ENCODE peak calls at places on chromosomes 7 and 10, in five cellular contexts. One of them, this sample, is unnamed.

GRCh38 chr10:122484276-122485060 is 23.1 kb downstream of the HTRA1 start:
- DNase-seq in nephron progenitor cell: no peak
- DNase-seq in CD4-positive, alpha-beta T cell: no peak
- DNase-seq in keratinocyte: no peak
- DNase-seq in cardiac fibroblast: no peak
- DNase-seq in this sample: no peak

GRCh38 chr10:21529236-21529910 is 3.9 kb upstream of the SKIDA1 start:
- DNase-seq in nephron progenitor cell: no peak
- DNase-seq in CD4-positive, alpha-beta T cell: no peak
- DNase-seq in keratinocyte: no peak
- DNase-seq in cardiac fibroblast: no peak
- DNase-seq in this sample: no peak

GRCh38 chr7:93884541-93884940 is 6.0 kb downstream of the TFPI2 start:
- DNase-seq in nephron progenitor cell: no peak
- DNase-seq in CD4-positive, alpha-beta T cell: no peak
- DNase-seq in keratinocyte: no peak
- DNase-seq in cardiac fibroblast: peak; percentile 58
- DNase-seq in this sample: no peak

GRCh38 chr7:33845991-33846509 is 59.3 kb upstream of the BMPER start:
- DNase-seq in nephron progenitor cell: no peak
- DNase-seq in CD4-positive, alpha-beta T cell: no peak
- DNase-seq in keratinocyte: no peak
- DNase-seq in cardiac fibroblast: peak; percentile 59
- DNase-seq in this sample: no peak

GRCh38 chr7:100079024-100079560 is 2.4 kb downstream of the ZNF3 start:
- DNase-seq in nephron progenitor cell: no peak
- DNase-seq in CD4-positive, alpha-beta T cell: no peak
- DNase-seq in keratinocyte: no peak
- DNase-seq in cardiac fibroblast: no peak
- DNase-seq in this sample: no peak

GRCh38 chr7:2157473-2158279 is 75.1 kb downstream of the MAD1L1 start:
- DNase-seq in nephron progenitor cell: no peak
- DNase-seq in CD4-positive, alpha-beta T cell: no peak
- DNase-seq in keratinocyte: no peak
- DNase-seq in cardiac fibroblast: peak; percentile 90
- DNase-seq in this sample: peak; percentile 80

GRCh38 chr10:93967756-93968155 is 26.0 kb upstream of the PLCE1 start:
- DNase-seq in nephron progenitor cell: no peak
- DNase-seq in CD4-positive, alpha-beta T cell: no peak
- DNase-seq in keratinocyte: no peak
- DNase-seq in cardiac fibroblast: no peak
- DNase-seq in this sample: no peak

GRCh38 chr7:43530553-43531410 is 52.1 kb upstream of the STK17A start:
- DNase-seq in nephron progenitor cell: no peak
- DNase-seq in CD4-positive, alpha-beta T cell: no peak
- DNase-seq in keratinocyte: no peak
- DNase-seq in cardiac fibroblast: no peak
- DNase-seq in this sample: no peak

GRCh38 chr7:50589362-50589761 is 24.2 kb upstream of the DDC start:
- DNase-seq in nephron progenitor cell: no peak
- DNase-seq in CD4-positive, alpha-beta T cell: no peak
- DNase-seq in keratinocyte: no peak
- DNase-seq in cardiac fibroblast: no peak
- DNase-seq in this sample: no peak

GRCh38 chr10:73641272-73642060 is at the start of gene MYOZ1:
- DNase-seq in nephron progenitor cell: no peak
- DNase-seq in CD4-positive, alpha-beta T cell: no peak
- DNase-seq in keratinocyte: no peak
- DNase-seq in cardiac fibroblast: no peak
- DNase-seq in this sample: peak; percentile 36

GRCh38 chr7:99201027-99201426 is 6.9 kb downstream of the KPNA7 start:
- DNase-seq in nephron progenitor cell: no peak
- DNase-seq in CD4-positive, alpha-beta T cell: no peak
- DNase-seq in keratinocyte: peak; percentile 78
- DNase-seq in cardiac fibroblast: peak; percentile 39
- DNase-seq in this sample: peak; percentile 93

GRCh38 chr7:604038-604883 is 84.6 kb upstream of the PDGFA start:
- DNase-seq in nephron progenitor cell: no peak
- DNase-seq in CD4-positive, alpha-beta T cell: peak; percentile 80
- DNase-seq in keratinocyte: no peak
- DNase-seq in cardiac fibroblast: peak; percentile 96
- DNase-seq in this sample: no peak

GRCh38 chr10:80501913-80502521 is 35.7 kb upstream of the SH2D4B start:
- DNase-seq in nephron progenitor cell: no peak
- DNase-seq in CD4-positive, alpha-beta T cell: no peak
- DNase-seq in keratinocyte: no peak
- DNase-seq in cardiac fibroblast: no peak
- DNase-seq in this sample: no peak

GRCh38 chr7:69412331-69413146 is 185.7 kb upstream of the AUTS2 start:
- DNase-seq in nephron progenitor cell: no peak
- DNase-seq in CD4-positive, alpha-beta T cell: no peak
- DNase-seq in keratinocyte: no peak
- DNase-seq in cardiac fibroblast: no peak
- DNase-seq in this sample: no peak

GRCh38 chr10:48285710-48286109 is 11.2 kb upstream of the FRMPD2 start:
- DNase-seq in nephron progenitor cell: peak; percentile 27
- DNase-seq in CD4-positive, alpha-beta T cell: no peak
- DNase-seq in keratinocyte: no peak
- DNase-seq in cardiac fibroblast: peak; percentile 2
- DNase-seq in this sample: no peak

GRCh38 chr10:89367529-89367928 is 10.3 kb upstream of the IFIT1B start:
- DNase-seq in nephron progenitor cell: no peak
- DNase-seq in CD4-positive, alpha-beta T cell: no peak
- DNase-seq in keratinocyte: no peak
- DNase-seq in cardiac fibroblast: no peak
- DNase-seq in this sample: no peak

GRCh38 chr7:2162959-2163358 is 69.8 kb downstream of the MAD1L1 start:
- DNase-seq in nephron progenitor cell: no peak
- DNase-seq in CD4-positive, alpha-beta T cell: no peak
- DNase-seq in keratinocyte: no peak
- DNase-seq in cardiac fibroblast: no peak
- DNase-seq in this sample: no peak

GRCh38 chr10:51397695-51398094 is 301.7 kb downstream of the CSTF2T start:
- DNase-seq in nephron progenitor cell: no peak
- DNase-seq in CD4-positive, alpha-beta T cell: no peak
- DNase-seq in keratinocyte: no peak
- DNase-seq in cardiac fibroblast: peak; percentile 76
- DNase-seq in this sample: peak; percentile 74

GRCh38 chr10:27779462-27779861 is 33.8 kb upstream of the MKX start:
- DNase-seq in nephron progenitor cell: no peak
- DNase-seq in CD4-positive, alpha-beta T cell: no peak
- DNase-seq in keratinocyte: no peak
- DNase-seq in cardiac fibroblast: no peak
- DNase-seq in this sample: no peak

GRCh38 chr10:27784272-27784671 is 38.7 kb upstream of the MKX start:
- DNase-seq in nephron progenitor cell: no peak
- DNase-seq in CD4-positive, alpha-beta T cell: no peak
- DNase-seq in keratinocyte: no peak
- DNase-seq in cardiac fibroblast: no peak
- DNase-seq in this sample: no peak

DNA sequence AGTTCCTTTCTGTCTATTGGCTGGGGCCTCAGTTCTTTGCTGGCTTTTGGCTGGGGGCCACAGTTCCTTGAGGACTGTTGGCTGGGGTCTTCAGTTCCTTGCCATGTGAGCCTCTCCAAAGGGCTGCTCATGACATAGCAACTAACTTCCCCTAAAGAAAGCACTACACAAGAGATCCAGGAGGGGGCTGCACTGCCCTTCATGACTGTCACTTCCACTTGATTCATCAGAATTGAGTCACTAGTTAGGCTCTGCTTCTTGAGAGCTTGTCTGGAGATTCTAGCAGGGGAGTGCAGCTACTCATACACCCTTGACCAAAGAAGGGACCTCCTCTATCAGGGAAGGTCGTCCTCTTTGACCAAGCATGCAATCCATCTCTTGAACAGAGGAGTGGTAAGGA is 38.0 kb upstream of the MKX start:
- DNase-seq in nephron progenitor cell: peak; percentile 6
- DNase-seq in CD4-positive, alpha-beta T cell: no peak
- DNase-seq in keratinocyte: peak; percentile 4
- DNase-seq in cardiac fibroblast: peak; percentile 9
- DNase-seq in this sample: peak; percentile 78
- TF ChIP-seq CTCF in nephron progenitor cell: peak; percentile 26
- TF ChIP-seq CTCF in CD4-positive, alpha-beta T cell: no peak
- TF ChIP-seq CTCF in keratinocyte: peak; percentile 66
- TF ChIP-seq CTCF in cardiac fibroblast: no peak
- TF ChIP-seq CTCF in this sample: peak; percentile 82

GRCh38 chr10:82496114-82496513 is 621.1 kb downstream of the NRG3 start:
- DNase-seq in nephron progenitor cell: no peak
- DNase-seq in CD4-positive, alpha-beta T cell: no peak
- DNase-seq in keratinocyte: no peak
- DNase-seq in cardiac fibroblast: no peak
- DNase-seq in this sample: no peak
- TF ChIP-seq CTCF in nephron progenitor cell: no peak
- TF ChIP-seq CTCF in CD4-positive, alpha-beta T cell: no peak
- TF ChIP-seq CTCF in keratinocyte: no peak
- TF ChIP-seq CTCF in cardiac fibroblast: no peak
- TF ChIP-seq CTCF in this sample: no peak

GRCh38 chr7:42210333-42210732 is 26.7 kb downstream of the GLI3 start:
- DNase-seq in nephron progenitor cell: no peak
- DNase-seq in CD4-positive, alpha-beta T cell: no peak
- DNase-seq in keratinocyte: no peak
- DNase-seq in cardiac fibroblast: no peak
- DNase-seq in this sample: no peak
- TF ChIP-seq CTCF in nephron progenitor cell: no peak
- TF ChIP-seq CTCF in CD4-positive, alpha-beta T cell: no peak
- TF ChIP-seq CTCF in keratinocyte: no peak
- TF ChIP-seq CTCF in cardiac fibroblast: no peak
- TF ChIP-seq CTCF in this sample: no peak

GRCh38 chr7:84985073-84985784 is 201.6 kb downstream of the SEMA3D start:
- DNase-seq in nephron progenitor cell: no peak
- DNase-seq in CD4-positive, alpha-beta T cell: no peak
- DNase-seq in keratinocyte: no peak
- DNase-seq in cardiac fibroblast: peak; percentile 37
- DNase-seq in this sample: peak; percentile 18
- TF ChIP-seq CTCF in nephron progenitor cell: no peak
- TF ChIP-seq CTCF in CD4-positive, alpha-beta T cell: no peak
- TF ChIP-seq CTCF in keratinocyte: no peak
- TF ChIP-seq CTCF in cardiac fibroblast: no peak
- TF ChIP-seq CTCF in this sample: peak; percentile 56

GRCh38 chr10:28545967-28546644 is 13.2 kb downstream of the WAC start:
- DNase-seq in nephron progenitor cell: no peak
- DNase-seq in CD4-positive, alpha-beta T cell: no peak
- DNase-seq in keratinocyte: no peak
- DNase-seq in cardiac fibroblast: no peak
- DNase-seq in this sample: no peak

GRCh38 chr10:28542728-28543127 is 9.8 kb downstream of the WAC start:
- DNase-seq in nephron progenitor cell: no peak
- DNase-seq in CD4-positive, alpha-beta T cell: no peak
- DNase-seq in keratinocyte: no peak
- DNase-seq in cardiac fibroblast: no peak
- DNase-seq in this sample: no peak

GRCh38 chr10:28540145-28540544 is 7.2 kb downstream of the WAC start:
- DNase-seq in nephron progenitor cell: no peak
- DNase-seq in CD4-positive, alpha-beta T cell: no peak
- DNase-seq in keratinocyte: no peak
- DNase-seq in cardiac fibroblast: no peak
- DNase-seq in this sample: no peak

GRCh38 chr10:28544058-28544457 is 11.1 kb downstream of the WAC start:
- DNase-seq in nephron progenitor cell: no peak
- DNase-seq in CD4-positive, alpha-beta T cell: no peak
- DNase-seq in keratinocyte: no peak
- DNase-seq in cardiac fibroblast: no peak
- DNase-seq in this sample: no peak

GRCh38 chr10:28541695-28542365 is 8.9 kb downstream of the WAC start:
- DNase-seq in nephron progenitor cell: no peak
- DNase-seq in CD4-positive, alpha-beta T cell: no peak
- DNase-seq in keratinocyte: no peak
- DNase-seq in cardiac fibroblast: no peak
- DNase-seq in this sample: no peak
- TF ChIP-seq CTCF in nephron progenitor cell: no peak
- TF ChIP-seq CTCF in CD4-positive, alpha-beta T cell: no peak
- TF ChIP-seq CTCF in keratinocyte: no peak
- TF ChIP-seq CTCF in cardiac fibroblast: no peak
- TF ChIP-seq CTCF in this sample: peak; percentile 17

DNA sequence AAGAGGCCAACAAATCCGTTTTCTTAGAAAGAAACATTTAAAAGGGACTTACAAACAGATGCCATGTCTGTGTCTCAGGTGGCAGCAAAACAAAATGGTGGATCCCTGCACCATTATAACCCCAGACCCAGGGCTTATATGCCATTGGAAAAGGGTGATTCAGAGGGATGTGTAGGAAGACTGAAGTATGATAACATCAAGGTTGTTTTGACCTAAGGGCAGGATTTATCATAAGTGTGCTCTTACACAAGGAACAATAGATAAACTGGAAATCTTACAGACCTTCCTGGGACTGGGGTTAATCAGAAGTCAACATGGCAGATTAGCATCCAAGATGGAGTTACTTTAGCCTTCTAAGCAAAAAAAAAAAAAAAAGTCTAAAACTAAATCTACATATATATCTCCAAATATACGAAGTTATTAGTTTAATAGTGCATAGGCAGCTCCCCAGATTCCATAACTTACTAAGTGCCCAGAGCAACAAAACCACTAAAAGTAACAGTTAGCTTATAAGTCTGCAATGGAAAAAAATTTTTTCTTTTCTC is 34.3 kb upstream of the WNT16 start:
- DNase-seq in nephron progenitor cell: no peak
- DNase-seq in CD4-positive, alpha-beta T cell: no peak
- DNase-seq in keratinocyte: no peak
- DNase-seq in cardiac fibroblast: no peak
- DNase-seq in this sample: no peak
- TF ChIP-seq CTCF in nephron progenitor cell: no peak
- TF ChIP-seq CTCF in CD4-positive, alpha-beta T cell: no peak
- TF ChIP-seq CTCF in keratinocyte: no peak
- TF ChIP-seq CTCF in cardiac fibroblast: no peak
- TF ChIP-seq CTCF in this sample: no peak

This sample was measured in HFFc6.